ENCODE peak calls at places on chromosomes 1 and 21, in six cellular contexts. O is CD4-positive, alpha-beta memory T cell; M is GM23248; K is mammary epithelial cell; N is tibial artery; D is uterus. F is an unnamed sample. For H3K36me3, the result is how much of the 10 kb centered on the place peaks cover.

GRCh38 chr1:90721210-90722194 is 4.4 kb upstream of the BARHL2 start:
- DNase-seq in M (peak), K (peak), D (no peak), N (no peak), O (no peak), F (peak)

GRCh38 chr1:158101944-158102343 is 78.8 kb upstream of the CD1D start:
- DNase-seq in O (no peak), K (peak), D (no peak), M (peak), N (no peak), F (no peak)

GRCh38 chr1:29426701-29427279 is 190.5 kb downstream of the PTPRU start:
- DNase-seq in D (no peak), M (no peak), N (no peak), K (peak), O (no peak), F (no peak)

GRCh38 chr1:36174716-36175115 is 18.8 kb downstream of the MAP7D1 start:
- DNase-seq in O (no peak), K (no peak), D (no peak), N (no peak), M (no peak), F (no peak)

GRCh38 chr1:206770531-206771352 is at the start of gene IL19:
- DNase-seq in D (no peak), K (peak), N (no peak), O (no peak), M (peak), F (peak)

GRCh38 chr21:16117331-16117730 is 387.5 kb downstream of the USP25 start:
- DNase-seq in O (no peak), M (peak), D (no peak), N (no peak), K (no peak), F (no peak)

GRCh38 chr1:111709986-111710385 is 29.2 kb downstream of the INKA2 start:
- DNase-seq in K (no peak), D (no peak), M (no peak), N (no peak), O (no peak), F (no peak)

GRCh38 chr1:185360714-185361113 is 43.7 kb upstream of the IVNS1ABP start:
- DNase-seq in K (no peak), N (no peak), M (peak), O (no peak), D (no peak), F (no peak)

GRCh38 chr1:28027238-28027637 is 61.2 kb downstream of the EYA3 start:
- DNase-seq in D (no peak), N (no peak), M (no peak), O (no peak), K (no peak), F (no peak)

GRCh38 chr1:203537806-203538464 is 44.0 kb downstream of the OPTC start:
- DNase-seq in M (peak), N (no peak), D (peak), K (no peak), O (no peak), F (no peak)

GRCh38 chr1:247286134-247286670 is 30.3 kb downstream of the VN1R5 start:
- DNase-seq in D (no peak), N (no peak), K (no peak), O (no peak), M (no peak), F (peak)

GRCh38 chr1:32716312-32717126 is 13.9 kb upstream of the SYNC start:
- DNase-seq in O (no peak), M (no peak), D (no peak), N (peak), K (peak), F (peak)

GRCh38 chr1:215083408-215083961 is 948 bp downstream of the KCNK2 start:
- DNase-seq in N (peak), K (no peak), O (no peak), D (no peak), M (peak), F (peak)

GRCh38 chr1:109931189-109931672 is 20.6 kb downstream of the CSF1 start:
- DNase-seq in O (no peak), N (peak), K (no peak), M (peak), D (peak), F (peak)

GRCh38 chr1:3745590-3746381 is 6.5 kb upstream of the CCDC27 start:
- DNase-seq in O (no peak), K (no peak), M (peak), N (no peak), D (no peak), F (peak)

GRCh38 chr1:85307987-85308836 is 31.8 kb upstream of the BCL10 start:
- DNase-seq in N (peak), D (peak), K (peak), O (no peak), M (peak), F (peak)

GRCh38 chr1:65525297-65526048 is 105.0 kb downstream of the LEPR start:
- DNase-seq in K (no peak), M (peak), O (no peak), N (no peak), D (no peak), F (peak)

GRCh38 chr1:156904187-156904959 is 10.9 kb downstream of the PEAR1 start:
- DNase-seq in M (no peak), D (no peak), K (no peak), O (peak), N (no peak), F (no peak)

GRCh38 chr1:82807563-82807962 is 1006.8 kb downstream of the ADGRL2 start:
- DNase-seq in M (no peak), N (no peak), K (no peak), D (no peak), O (no peak), F (no peak)

GRCh38 chr1:114702699-114703098 is 7.4 kb upstream of the AMPD1 start:
- DNase-seq in K (peak), N (no peak), O (no peak), D (no peak), M (no peak), F (no peak)

GRCh38 chr1:114701931-114702330 is 6.6 kb upstream of the AMPD1 start:
- DNase-seq in M (no peak), K (no peak), D (no peak), O (no peak), N (no peak), F (no peak)

GRCh38 chr1:114696810-114697209 is 1.5 kb upstream of the AMPD1 start:
- DNase-seq in M (no peak), D (no peak), N (no peak), O (no peak), K (no peak), F (no peak)

GRCh38 chr1:114703242-114703641 is 7.9 kb upstream of the AMPD1 start:
- DNase-seq in O (no peak), N (no peak), K (no peak), M (no peak), D (no peak), F (no peak)

DNA sequence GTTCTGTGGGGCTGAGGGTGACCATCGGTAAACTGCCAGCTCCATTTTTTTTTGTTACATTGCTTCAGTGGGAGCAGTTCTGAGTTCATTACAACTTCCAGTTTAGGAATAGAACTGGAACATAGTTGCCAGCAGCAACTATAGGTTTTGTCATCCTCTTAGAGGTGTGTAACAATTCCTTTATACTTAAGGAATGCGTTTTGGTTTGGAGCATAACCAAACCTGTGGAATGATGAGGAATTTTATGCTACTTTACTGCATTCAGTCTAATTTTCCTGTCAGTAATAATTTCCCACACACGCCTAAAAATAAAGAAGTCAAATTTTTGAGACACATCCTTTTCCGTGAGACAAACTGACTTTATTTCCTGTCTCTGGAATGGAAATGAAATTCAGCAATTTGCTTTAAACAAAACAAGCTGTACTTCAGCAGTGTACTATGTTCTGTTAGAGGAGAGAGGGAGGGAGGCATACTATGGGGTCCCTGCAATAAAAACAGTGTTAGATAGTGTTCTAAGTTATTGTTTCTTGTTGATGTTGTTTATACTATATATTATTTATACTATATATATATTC is 4.8 kb upstream of the AMPD1 start:
- DNase-seq in N (no peak), O (no peak), D (no peak), K (no peak), M (peak), F (no peak)
- H3K4me3 ChIP-seq in N (no peak), O (no peak), D (no peak), K (no peak), M (no peak), F (no peak)

DNA sequence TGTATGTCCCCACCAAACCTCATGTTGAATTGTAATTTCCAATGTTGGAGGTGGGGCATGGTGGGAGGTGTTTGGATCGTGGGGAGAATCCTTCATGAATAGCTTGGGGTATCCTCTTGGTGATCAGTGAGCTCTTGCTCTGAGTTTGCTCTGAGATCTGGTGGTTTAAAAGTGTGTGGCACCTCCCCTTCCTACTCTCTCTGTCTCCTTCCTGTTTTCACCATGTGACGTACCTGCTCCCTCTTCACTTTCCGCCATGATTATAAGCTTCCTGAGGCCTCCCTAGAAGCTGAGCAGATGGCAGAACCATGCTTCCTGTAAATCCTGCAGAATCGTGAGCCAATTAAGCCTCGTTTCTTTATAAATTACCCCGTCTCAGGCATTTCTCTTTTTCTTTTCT is 40.0 kb upstream of the OSBPL9 start:
- DNase-seq in O (no peak), M (no peak), K (no peak), N (no peak), D (no peak), F (no peak)
- H3K36me3 ChIP-seq in O (under half), M (under half), K (under half), N (under half), D (under half), F (under half)

GRCh38 chr1:192631749-192632148 is 4.2 kb upstream of the RGS13 start:
- DNase-seq in N (no peak), M (no peak), O (no peak), D (no peak), K (no peak), F (no peak)
- H3K27ac ChIP-seq in N (no peak), M (no peak), O (no peak), D (no peak), K (no peak), F (no peak)

GRCh38 chr1:147171399-147172167 is 687 bp downstream of the PRKAB2 start:
- DNase-seq in M (peak), K (no peak), O (no peak), N (no peak), D (no peak), F (no peak)

GRCh38 chr1:147169840-147170674 is 2.2 kb downstream of the PRKAB2 start:
- DNase-seq in N (no peak), K (no peak), M (peak), O (no peak), D (no peak), F (no peak)

GRCh38 chr1:147167361-147167760 is 4.9 kb downstream of the PRKAB2 start:
- DNase-seq in M (peak), K (peak), D (no peak), N (no peak), O (no peak), F (no peak)

GRCh38 chr1:147168626-147169058 is 3.6 kb downstream of the PRKAB2 start:
- DNase-seq in K (no peak), O (no peak), D (peak), M (peak), N (no peak), F (peak)

DNA sequence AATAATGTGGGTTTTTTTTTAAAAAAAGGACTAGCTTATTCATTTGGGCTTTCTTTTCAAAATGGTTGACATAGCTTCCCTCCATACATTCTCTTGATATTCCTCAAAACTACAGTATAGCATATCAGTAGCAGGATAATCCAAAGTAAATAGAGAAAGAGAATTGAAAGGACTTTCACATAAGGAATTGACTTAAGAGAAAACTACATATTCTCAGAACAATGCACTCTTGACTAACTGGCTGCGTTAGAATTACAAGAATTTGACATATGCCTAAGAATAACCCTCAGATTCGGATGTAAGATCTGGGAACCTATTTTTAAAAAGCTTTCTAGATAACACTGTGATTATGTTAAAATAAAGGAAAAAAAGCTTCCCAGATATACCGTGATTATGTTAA is 3.1 kb downstream of the PRKAB2 start:
- DNase-seq in M (no peak), N (no peak), O (no peak), D (no peak), K (no peak), F (no peak)
- H3K4me3 ChIP-seq in M (peak), N (no peak), O (no peak), D (no peak), K (no peak), F (peak)

DNA sequence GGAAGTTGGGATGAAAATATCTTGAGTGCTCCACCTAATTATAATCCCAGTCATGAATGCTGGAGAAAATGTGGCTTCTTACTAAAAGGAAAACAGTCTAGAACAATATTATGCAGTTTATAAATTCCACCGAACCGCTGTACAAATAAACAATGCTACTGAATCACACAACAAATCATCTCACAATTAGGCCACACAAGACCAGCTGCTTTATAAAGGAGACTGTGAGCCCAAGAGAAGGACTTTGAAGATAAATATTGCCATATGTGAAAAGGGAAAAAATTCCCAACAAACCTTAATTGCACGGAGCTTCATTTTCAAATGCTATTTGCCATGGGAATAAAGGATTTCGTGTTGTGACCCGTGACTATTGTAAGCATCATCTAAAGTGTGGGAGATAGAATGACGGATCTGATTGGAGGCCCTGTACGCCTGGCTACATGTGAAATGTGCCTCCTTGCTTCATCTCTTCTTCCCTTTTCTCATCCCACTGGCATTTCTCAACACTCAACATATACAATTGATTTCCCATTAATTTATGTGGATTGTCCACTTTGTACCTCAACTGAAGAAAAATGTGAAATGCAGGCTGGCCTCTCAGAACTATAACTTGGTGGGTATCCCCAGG is 122.1 kb downstream of the TGFB2 start:
- DNase-seq in N (no peak), K (no peak), O (no peak), D (no peak), M (peak), F (no peak)
- H3K36me3 ChIP-seq in N (under half), K (under half), O (under half), D (under half), M (under half), F (under half)

GRCh38 chr1:55938861-55939260 is 640.5 kb downstream of the PLPP3 start:
- DNase-seq in O (no peak), N (no peak), D (no peak), K (no peak), M (no peak), F (no peak)

GRCh38 chr1:55938376-55938850 is 641.0 kb downstream of the PLPP3 start:
- DNase-seq in O (no peak), D (no peak), N (no peak), K (no peak), M (no peak), F (no peak)

GRCh38 chr1:55943721-55944435 is 635.5 kb downstream of the PLPP3 start:
- DNase-seq in O (no peak), D (no peak), K (no peak), N (no peak), M (no peak), F (no peak)

GRCh38 chr1:55947446-55947845 is 631.9 kb downstream of the PLPP3 start:
- DNase-seq in N (no peak), K (no peak), M (no peak), O (no peak), D (no peak), F (no peak)

GRCh38 chr1:55943012-55943411 is 636.4 kb downstream of the PLPP3 start:
- DNase-seq in O (no peak), K (no peak), N (no peak), M (no peak), D (no peak), F (no peak)
- H3K27ac ChIP-seq in O (no peak), K (no peak), N (no peak), M (no peak), D (no peak), F (no peak)

DNA sequence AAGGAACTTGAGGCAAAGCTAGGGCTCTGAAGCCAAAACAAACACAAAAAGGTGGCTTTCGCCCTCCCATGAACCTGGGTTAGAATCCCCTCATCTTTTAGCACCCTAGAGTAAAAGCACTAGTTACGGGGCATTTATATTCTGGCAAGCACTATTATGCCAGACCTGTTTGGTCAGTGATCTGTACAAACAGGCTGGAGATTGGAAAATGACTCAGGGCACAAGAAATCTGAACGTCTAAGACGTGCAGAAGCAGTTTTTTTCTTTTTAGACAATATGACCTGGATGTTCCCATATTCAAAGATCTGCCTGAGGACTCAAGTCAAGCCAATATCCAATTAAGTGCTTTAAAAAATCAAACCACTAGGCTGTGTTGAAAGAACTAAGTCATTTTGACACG is 3.0 kb downstream of the ZNF436 start:
- DNase-seq in N (no peak), K (peak), M (peak), D (no peak), O (no peak), F (no peak)
- H3K4me3 ChIP-seq in N (no peak), K (peak), M (peak), D (no peak), O (no peak), F (peak)

GRCh38 chr1:1776672-1777393 is 1.4 kb downstream of the NADK start:
- DNase-seq in O (no peak), M (no peak), K (no peak), N (no peak), D (no peak), F (no peak)
- H3K36me3 ChIP-seq in O (under half), M (under half), K (under half), N (under half), D (under half), F (under half)

GRCh38 chr1:167095368-167095767 is 1.5 kb downstream of the STYXL2 start:
- DNase-seq in O (no peak), N (no peak), D (no peak), M (peak), K (peak), F (no peak)
- H3K27ac ChIP-seq in O (no peak), N (no peak), D (no peak), M (no peak), K (no peak), F (no peak)

DNA sequence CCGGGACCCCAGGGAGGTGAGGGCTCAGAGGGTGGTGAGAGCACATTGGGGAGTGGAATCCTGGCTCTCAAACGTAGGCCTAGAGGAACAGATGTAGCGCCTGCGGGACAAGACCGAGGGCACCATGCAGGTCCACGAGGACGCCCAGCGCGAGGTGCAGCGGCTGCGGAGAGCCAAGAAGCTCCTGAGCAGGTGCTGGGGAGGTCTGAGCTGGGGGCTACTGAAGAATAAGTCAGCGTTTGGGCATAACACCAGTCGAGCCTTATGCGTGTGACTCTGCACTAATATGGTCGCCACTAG is 2.6 kb upstream of the NBPF3 start:
- DNase-seq in O (no peak), M (no peak), D (no peak), K (no peak), N (no peak), F (no peak)
- H3K4me3 ChIP-seq in O (no peak), M (no peak), D (no peak), K (no peak), N (no peak), F (no peak)